ENCODE peak calls at places on chromosomes 13 and 19, in four cellular contexts. N is HepG2, C is A549, V is K562. L is an unnamed sample.
A peak's percentile ranks its signal among the peaks of the same experiment; 100 is the strongest.

GRCh38 chr19:38718747-38719543 is 25.3 kb downstream of the CAPN12 start:
- DNase-seq in N (no peak), C (peak; percentile 61), V (peak; percentile 26), L (no peak)

GRCh38 chr19:55069137-55069858 is 6.3 kb upstream of the RDH13 start:
- DNase-seq in N (no peak), C (peak; percentile 82), V (peak; percentile 73), L (no peak)

GRCh38 chr13:100394005-100394695 is 194.4 kb downstream of the GGACT start:
- DNase-seq in C (peak; percentile 9), V (no peak), N (no peak), L (no peak)

GRCh38 chr13:89383891-89384290 is 1712.7 kb downstream of the SLITRK5 start:
- DNase-seq in V (no peak), N (no peak), C (no peak), L (no peak)

GRCh38 chr19:10654610-10655456 is 687 bp downstream of the ILF3 start:
- DNase-seq in N (peak; percentile 47), V (peak; percentile 95), C (peak; percentile 37), L (peak; percentile 89)

GRCh38 chr13:78589206-78589605 is 14.1 kb downstream of the POU4F1 start:
- DNase-seq in V (peak; percentile 40), N (peak; percentile 39), C (no peak), L (no peak)

GRCh38 chr13:76828316-76828741 is 57.9 kb downstream of the KCTD12 start:
- DNase-seq in C (no peak), V (no peak), N (no peak), L (no peak)

GRCh38 chr19:21101511-21102242 is 19.7 kb downstream of the ZNF714 start:
- DNase-seq in C (no peak), N (no peak), V (no peak), L (no peak)

GRCh38 chr13:77409412-77409811 is 82.5 kb upstream of the MYCBP2 start:
- DNase-seq in N (no peak), V (no peak), C (no peak), L (peak; percentile 21)

GRCh38 chr19:719081-719512 is 10.4 kb downstream of the PALM start:
- DNase-seq in V (peak; percentile 38), C (no peak), N (peak; percentile 39), L (peak; percentile 60)

GRCh38 chr19:38838986-38839761 is 7.6 kb upstream of the ECH1 start:
- DNase-seq in N (no peak), C (no peak), V (peak; percentile 2), L (no peak)

GRCh38 chr13:59391696-59392095 is 772.0 kb downstream of the DIAPH3 start:
- DNase-seq in N (peak; percentile 39), V (peak; percentile 31), C (peak; percentile 38), L (peak; percentile 53)

GRCh38 chr13:77595166-77595810 is 59.8 kb downstream of the SCEL start:
- DNase-seq in C (no peak), V (no peak), N (no peak), L (no peak)

GRCh38 chr19:39130337-39131254 is 5.0 kb downstream of the PAK4 start:
- DNase-seq in V (no peak), N (no peak), C (no peak), L (no peak)

GRCh38 chr13:26497991-26498423 is 59.5 kb upstream of the WASF3 start:
- DNase-seq in N (no peak), V (no peak), C (no peak), L (no peak)

GRCh38 chr19:29624489-29625210 is 18.6 kb downstream of the POP4 start:
- DNase-seq in V (no peak), N (no peak), C (no peak), L (no peak)

GRCh38 chr13:102555914-102556553 is 40.8 kb upstream of the TPP2 start:
- DNase-seq in N (peak; percentile 18), V (peak; percentile 11), C (peak; percentile 30), L (no peak)

GRCh38 chr13:41064493-41064892 is 3.2 kb downstream of the WBP4 start:
- DNase-seq in N (no peak), C (no peak), V (no peak), L (no peak)

GRCh38 chr19:49434907-49435577 is 6.3 kb downstream of the SLC17A7 start:
- DNase-seq in C (peak; percentile 71), N (no peak), V (peak; percentile 80), L (no peak)

GRCh38 chr13:63425131-63425530 is 2009.5 kb upstream of the PCDH20 start:
- DNase-seq in N (no peak), C (no peak), V (no peak), L (no peak)

GRCh38 chr13:102903659-102904407 is 58.0 kb downstream of the ERCC5 start:
- DNase-seq in C (peak; percentile 17), N (no peak), V (peak; percentile 7), L (no peak)

GRCh38 chr13:111940892-111941291 is 126.1 kb upstream of the SOX1 start:
- DNase-seq in N (no peak), V (no peak), C (no peak), L (no peak)

GRCh38 chr13:65336916-65337315 is 1893.2 kb downstream of the PCDH9 start:
- DNase-seq in N (no peak), V (no peak), C (no peak), L (no peak)
- TF ChIP-seq RFX5 in N (no peak), V (no peak), C (no peak), L (no peak)

GRCh38 chr13:25168800-25169199 is 3.3 kb downstream of the AMER2 start:
- DNase-seq in V (no peak), C (no peak), N (no peak), L (no peak)

GRCh38 chr13:25167775-25168174 is 4.3 kb downstream of the AMER2 start:
- DNase-seq in C (no peak), V (no peak), N (no peak), L (no peak)

GRCh38 chr13:25169951-25170553 is 2.0 kb downstream of the AMER2 start:
- DNase-seq in N (no peak), C (no peak), V (no peak), L (no peak)

GRCh38 chr13:25170554-25171107 is 1.5 kb downstream of the AMER2 start:
- DNase-seq in V (no peak), N (no peak), C (no peak), L (peak; percentile 73)

DNA sequence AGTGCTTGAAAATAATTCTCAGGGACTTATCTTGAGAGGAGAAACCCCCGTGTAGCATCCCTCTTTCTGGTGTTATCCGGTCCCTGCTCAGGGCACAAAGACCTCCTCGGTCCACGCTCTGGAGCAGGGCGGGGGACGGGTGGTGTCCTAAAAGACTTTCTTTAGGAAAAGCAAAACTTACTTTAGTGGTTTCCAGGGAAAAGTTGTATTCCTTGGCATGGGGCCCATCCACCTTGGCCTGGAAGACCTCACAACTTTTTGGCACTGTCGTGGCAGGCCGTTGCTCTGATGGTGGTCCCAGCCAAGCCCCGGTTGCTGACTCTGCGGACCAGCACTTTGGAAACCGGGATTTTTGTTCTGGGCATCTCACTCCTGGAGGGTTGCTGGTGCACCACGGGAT is 2.7 kb downstream of the AMER2 start:
- DNase-seq in V (no peak), C (no peak), N (no peak), L (no peak)
- TF ChIP-seq JUN in V (no peak), C (no peak), N (no peak), L (no peak)

GRCh38 chr13:43319617-43320444 is 296.4 kb downstream of the DNAJC15 start:
- DNase-seq in N (peak; percentile 4), C (no peak), V (no peak), L (peak; percentile 33)

GRCh38 chr13:43316997-43317396 is 293.6 kb downstream of the DNAJC15 start:
- DNase-seq in C (no peak), N (no peak), V (no peak), L (no peak)
- H3K4me1 ChIP-seq in C (no peaks in the 10 kb centered on the region), N (no peaks in the 10 kb centered on the region), V (no peaks in the 10 kb centered on the region), L (peaks cover 20% of the 10 kb centered on the region)

GRCh38 chr13:35892837-35893814 is 238.1 kb downstream of the DCLK1 start:
- DNase-seq in N (no peak), C (no peak), V (no peak), L (no peak)
- TF ChIP-seq RFX5 in N (no peak), C (no peak), V (no peak), L (no peak)

GRCh38 chr19:51020988-51021651 is 1.6 kb upstream of the KLK10 start:
- DNase-seq in N (peak; percentile 40), C (peak; percentile 70), V (peak; percentile 48), L (no peak)
- TF ChIP-seq JUN in N (no peak), C (no peak), V (no peak), L (no peak)

GRCh38 chr13:50124536-50125305 is 109.5 kb downstream of the KCNRG start:
- DNase-seq in N (peak; percentile 33), V (peak; percentile 96), C (peak; percentile 54), L (no peak)
- H3K4me1 ChIP-seq in N (peaks cover 33% of the 10 kb centered on the region), V (peaks cover 31% of the 10 kb centered on the region), C (peaks cover 14% of the 10 kb centered on the region), L (peaks cover 8% of the 10 kb centered on the region)

L was measured in H1.